ENCODE peak calls at places on chromosomes 6 and 20, in six cellular contexts. M, U, C, O, W and F are unnamed samples.
A peak's percentile ranks its signal among the peaks of the same experiment; 100 is the strongest.

GRCh38 chr6:167397712-167398111 is 72.8 kb downstream of the TTLL2 start:
- DNase-seq in O (no peak), W (no peak), M (no peak), C (no peak), U (no peak), F (no peak)

GRCh38 chr20:1336699-1337387 is 7.9 kb upstream of the SDCBP2 start:
- DNase-seq in W (no peak), C (no peak), O (peak; percentile 40), U (no peak), M (no peak), F (peak; percentile 74)

GRCh38 chr6:88380083-88380482 is 213.9 kb upstream of the CNR1 start:
- DNase-seq in W (peak; percentile 25), U (peak; percentile 90), M (no peak), O (no peak), C (peak; percentile 18), F (peak; percentile 14)

GRCh38 chr6:41700577-41701347 is 34.6 kb downstream of the TFEB start:
- DNase-seq in C (no peak), U (no peak), M (no peak), O (no peak), W (no peak), F (no peak)

GRCh38 chr6:20751293-20751946 is 217.2 kb downstream of the CDKAL1 start:
- DNase-seq in M (no peak), O (no peak), W (no peak), U (no peak), C (peak; percentile 49), F (no peak)

GRCh38 chr6:108464506-108465084 is 96.1 kb upstream of the FOXO3 start:
- DNase-seq in U (no peak), W (no peak), M (no peak), C (no peak), O (no peak), F (no peak)

GRCh38 chr6:7075341-7075740 is 32.4 kb upstream of the RREB1 start:
- DNase-seq in C (no peak), W (no peak), U (no peak), M (no peak), O (no peak), F (no peak)

GRCh38 chr20:44084891-44085290 is 102.1 kb downstream of the JPH2 start:
- DNase-seq in O (no peak), U (no peak), W (no peak), C (no peak), M (no peak), F (no peak)

GRCh38 chr20:17742426-17743130 is 42.8 kb downstream of the BANF2 start:
- DNase-seq in W (no peak), M (no peak), C (no peak), O (no peak), U (no peak), F (no peak)

GRCh38 chr6:6866656-6867390 is 240.9 kb upstream of the RREB1 start:
- DNase-seq in U (no peak), C (no peak), W (no peak), O (no peak), M (no peak), F (no peak)

GRCh38 chr6:11209941-11210340 is 22.5 kb downstream of the NEDD9 start:
- DNase-seq in W (no peak), O (no peak), M (no peak), U (peak; percentile 59), C (peak; percentile 76), F (no peak)

GRCh38 chr6:43838276-43839036 is 68.4 kb downstream of the VEGFA start:
- DNase-seq in W (peak; percentile 33), C (peak; percentile 81), O (peak; percentile 60), M (no peak), U (peak; percentile 70), F (peak; percentile 59)

GRCh38 chr6:127547909-127548649 is 28.9 kb upstream of the C6orf58 start:
- DNase-seq in M (no peak), U (no peak), O (no peak), C (peak; percentile 17), W (no peak), F (no peak)

GRCh38 chr6:30625511-30625910 is 1.2 kb upstream of the ATAT1 start:
- DNase-seq in U (no peak), C (no peak), W (no peak), M (no peak), O (no peak), F (no peak)
- H3K36me3 ChIP-seq in U (peaks cover 33% of the 10 kb centered on the region), C (peaks cover 44% of the 10 kb centered on the region), W (peaks cover 64% of the 10 kb centered on the region), M (peaks cover 41% of the 10 kb centered on the region), O (peaks cover 11% of the 10 kb centered on the region), F (peaks cover 4% of the 10 kb centered on the region)

GRCh38 chr6:36110863-36111262 is 19.4 kb upstream of the MAPK13 start:
- DNase-seq in O (no peak), U (no peak), C (no peak), M (no peak), W (no peak), F (no peak)

GRCh38 chr6:36113701-36114100 is 16.6 kb upstream of the MAPK13 start:
- DNase-seq in C (no peak), W (no peak), O (no peak), M (no peak), U (no peak), F (no peak)

GRCh38 chr6:36111526-36111925 is 18.8 kb upstream of the MAPK13 start:
- DNase-seq in U (no peak), C (no peak), O (no peak), W (no peak), M (no peak), F (no peak)

GRCh38 chr6:36114798-36115408 is 15.4 kb upstream of the MAPK13 start:
- DNase-seq in U (no peak), W (no peak), M (no peak), O (peak; percentile 37), C (no peak), F (no peak)

GRCh38 chr6:36113049-36113448 is 17.3 kb upstream of the MAPK13 start:
- DNase-seq in C (no peak), W (no peak), U (no peak), O (no peak), M (no peak), F (no peak)
- H3K36me3 ChIP-seq in C (peaks cover 23% of the 10 kb centered on the region), W (peaks cover 18% of the 10 kb centered on the region), U (peaks cover 24% of the 10 kb centered on the region), O (peaks cover 11% of the 10 kb centered on the region), M (peaks cover 4% of the 10 kb centered on the region), F (peaks cover 8% of the 10 kb centered on the region)

DNA sequence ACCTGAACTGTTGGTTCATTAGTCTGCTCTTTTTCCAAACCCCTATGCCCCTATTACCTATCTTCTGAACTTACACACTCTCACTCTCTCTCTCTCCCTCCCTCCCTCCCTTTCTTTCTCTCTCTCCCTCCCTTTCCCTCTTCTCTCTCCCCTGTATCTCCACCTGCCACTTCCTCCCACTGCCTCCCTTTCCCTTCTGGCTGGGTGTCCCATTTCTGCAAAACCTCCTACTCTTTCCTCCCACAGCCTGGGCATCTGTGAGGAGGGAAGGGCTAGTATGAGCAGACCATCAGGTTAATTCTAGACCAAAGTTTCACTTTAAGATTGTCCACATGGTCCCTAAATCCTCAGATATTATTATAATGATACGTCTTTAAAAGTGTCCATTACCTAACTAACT is 95.1 kb downstream of the TMEM200A start:
- DNase-seq in U (no peak), O (no peak), C (no peak), W (no peak), M (no peak), F (no peak)
- H3K36me3 ChIP-seq in U (no peaks in the 10 kb centered on the region), O (no peaks in the 10 kb centered on the region), C (no peaks in the 10 kb centered on the region), W (no peaks in the 10 kb centered on the region), M (no peaks in the 10 kb centered on the region), F (no peaks in the 10 kb centered on the region)

DNA sequence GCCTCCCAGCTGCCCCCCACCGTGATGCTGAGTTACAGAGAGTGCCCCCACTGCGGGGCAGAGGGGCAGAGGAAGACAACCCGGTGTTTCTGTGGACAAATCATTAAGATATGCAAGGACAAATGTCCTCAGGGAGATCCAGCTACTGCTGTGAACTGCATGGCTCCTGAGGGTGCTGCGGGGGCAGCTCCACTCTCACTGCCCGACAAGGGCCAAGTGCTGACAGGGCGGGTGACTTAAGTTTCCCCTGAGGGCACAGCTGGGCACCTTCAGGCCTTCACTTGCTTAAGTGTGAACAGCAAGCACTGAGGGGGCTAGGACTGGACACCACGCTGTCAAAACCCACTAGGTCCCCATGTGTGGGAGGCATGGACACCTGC is 26.2 kb upstream of the TCFL5 start:
- DNase-seq in M (no peak), O (no peak), W (no peak), U (no peak), C (no peak), F (no peak)
- H3K36me3 ChIP-seq in M (peaks cover 68% of the 10 kb centered on the region), O (peaks cover 39% of the 10 kb centered on the region), W (peaks cover 60% of the 10 kb centered on the region), U (peaks cover 53% of the 10 kb centered on the region), C (peaks cover 53% of the 10 kb centered on the region), F (peaks cover 32% of the 10 kb centered on the region)

GRCh38 chr20:49647509-49647908 is 66.2 kb downstream of the B4GALT5 start:
- DNase-seq in W (no peak), O (no peak), U (no peak), M (no peak), C (peak; percentile 62), F (no peak)

GRCh38 chr20:49646126-49646525 is 67.6 kb downstream of the B4GALT5 start:
- DNase-seq in O (no peak), C (peak; percentile 91), M (no peak), W (no peak), U (peak; percentile 77), F (no peak)

GRCh38 chr20:49642808-49643207 is 70.9 kb downstream of the B4GALT5 start:
- DNase-seq in C (no peak), W (no peak), O (no peak), U (no peak), M (no peak), F (no peak)

GRCh38 chr20:49646528-49646927 is 67.2 kb downstream of the B4GALT5 start:
- DNase-seq in C (no peak), M (no peak), O (no peak), U (no peak), W (no peak), F (no peak)

DNA sequence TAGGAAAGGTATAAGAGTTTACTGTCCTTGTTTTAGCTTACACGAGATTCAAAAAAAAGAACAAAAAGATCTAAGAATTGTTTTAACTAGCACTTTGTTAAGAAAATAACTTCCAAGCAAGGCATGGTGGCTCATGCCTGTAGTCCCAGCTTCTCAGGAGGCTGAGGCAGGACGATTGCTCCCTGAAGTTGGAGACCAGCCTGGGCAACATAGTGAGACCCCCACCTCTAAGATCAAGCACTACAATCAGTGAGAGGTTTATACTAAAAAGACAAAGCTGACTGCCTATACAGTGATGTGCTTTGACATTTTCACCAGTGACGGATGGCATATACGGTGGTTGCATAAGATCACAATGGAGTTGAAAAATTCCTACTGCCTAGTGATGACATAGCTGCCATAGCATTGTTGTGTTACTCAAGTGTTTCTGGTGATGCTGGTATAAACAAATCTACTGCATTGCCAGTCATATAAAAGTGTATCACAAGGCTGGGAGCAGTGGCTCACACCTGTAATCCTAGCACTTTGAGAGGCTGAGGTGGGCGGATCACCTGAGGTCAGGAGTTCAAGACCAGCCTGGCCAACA is 68.6 kb downstream of the B4GALT5 start:
- DNase-seq in C (peak; percentile 12), M (no peak), U (no peak), O (no peak), W (no peak), F (no peak)
- H3K36me3 ChIP-seq in C (peaks cover 45% of the 10 kb centered on the region), M (peaks cover 37% of the 10 kb centered on the region), U (peaks cover 48% of the 10 kb centered on the region), O (peaks cover 33% of the 10 kb centered on the region), W (peaks cover 79% of the 10 kb centered on the region), F (peaks cover 24% of the 10 kb centered on the region)